ENCODE peak calls at places on chromosomes 16 and 17, in five cellular contexts. One of them, this sample, is unnamed.

GRCh38 chr17:42779942-42780815 is at the start of gene WNK4:
- DNase-seq in thoracic aorta: no peak
- DNase-seq in psoas muscle: no peak
- DNase-seq in esophagus squamous epithelium: no peak
- DNase-seq in PC-9: no peak
- DNase-seq in this sample: no peak

GRCh38 chr17:48642843-48643696 is 16.9 kb upstream of the HOXB9 start:
- DNase-seq in esophagus squamous epithelium: no peak
- DNase-seq in psoas muscle: no peak
- DNase-seq in PC-9: no peak
- DNase-seq in thoracic aorta: no peak
- DNase-seq in this sample: no peak

GRCh38 chr17:7393613-7394451 is 493 bp downstream of the PLSCR3 start:
- DNase-seq in PC-9: peak; percentile 54
- DNase-seq in esophagus squamous epithelium: no peak
- DNase-seq in thoracic aorta: no peak
- DNase-seq in psoas muscle: peak; percentile 49
- DNase-seq in this sample: no peak

GRCh38 chr16:67833035-67833417 is 9.1 kb upstream of the THAP11 start:
- DNase-seq in esophagus squamous epithelium: no peak
- DNase-seq in thoracic aorta: no peak
- DNase-seq in psoas muscle: no peak
- DNase-seq in PC-9: peak; percentile 12
- DNase-seq in this sample: no peak

GRCh38 chr17:59753522-59754467 is 46.3 kb downstream of the VMP1 start:
- DNase-seq in esophagus squamous epithelium: no peak
- DNase-seq in psoas muscle: no peak
- DNase-seq in PC-9: no peak
- DNase-seq in thoracic aorta: no peak
- DNase-seq in this sample: no peak

GRCh38 chr17:2406271-2406902 is 5.5 kb upstream of the MNT start:
- DNase-seq in psoas muscle: no peak
- DNase-seq in esophagus squamous epithelium: no peak
- DNase-seq in PC-9: peak; percentile 61
- DNase-seq in thoracic aorta: no peak
- DNase-seq in this sample: no peak

GRCh38 chr17:50817142-50817751 is 18.1 kb upstream of the WFIKKN2 start:
- DNase-seq in psoas muscle: peak; percentile 55
- DNase-seq in esophagus squamous epithelium: no peak
- DNase-seq in PC-9: peak; percentile 24
- DNase-seq in thoracic aorta: no peak
- DNase-seq in this sample: no peak

GRCh38 chr17:15966183-15966878 is 21.4 kb downstream of the ADORA2B start:
- DNase-seq in psoas muscle: no peak
- DNase-seq in thoracic aorta: no peak
- DNase-seq in PC-9: peak; percentile 62
- DNase-seq in esophagus squamous epithelium: no peak
- DNase-seq in this sample: no peak

GRCh38 chr16:9647981-9648701 is 534.1 kb downstream of the GRIN2A start:
- DNase-seq in thoracic aorta: no peak
- DNase-seq in psoas muscle: no peak
- DNase-seq in PC-9: no peak
- DNase-seq in esophagus squamous epithelium: no peak
- DNase-seq in this sample: no peak

GRCh38 chr17:42023524-42024349 is 3.8 kb downstream of the NKIRAS2 start:
- DNase-seq in psoas muscle: peak; percentile 30
- DNase-seq in PC-9: peak; percentile 77
- DNase-seq in esophagus squamous epithelium: no peak
- DNase-seq in thoracic aorta: no peak
- DNase-seq in this sample: peak; percentile 73

GRCh38 chr17:60077672-60078519 is 825 bp downstream of the HEATR6 start:
- DNase-seq in psoas muscle: no peak
- DNase-seq in esophagus squamous epithelium: no peak
- DNase-seq in PC-9: no peak
- DNase-seq in thoracic aorta: no peak
- DNase-seq in this sample: no peak

GRCh38 chr17:51948128-51948527 is 210.4 kb downstream of the CA10 start:
- DNase-seq in esophagus squamous epithelium: no peak
- DNase-seq in PC-9: no peak
- DNase-seq in psoas muscle: no peak
- DNase-seq in thoracic aorta: no peak
- DNase-seq in this sample: no peak

GRCh38 chr16:1286492-1287094 is 22.8 kb upstream of the UBE2I start:
- DNase-seq in psoas muscle: no peak
- DNase-seq in esophagus squamous epithelium: no peak
- DNase-seq in PC-9: no peak
- DNase-seq in thoracic aorta: no peak
- DNase-seq in this sample: no peak
- H3K27me3 ChIP-seq in psoas muscle: peaks cover 83% of the 10 kb centered on the region
- H3K27me3 ChIP-seq in esophagus squamous epithelium: peaks cover 96% of the 10 kb centered on the region
- H3K27me3 ChIP-seq in PC-9: peaks cover 45% of the 10 kb centered on the region
- H3K27me3 ChIP-seq in thoracic aorta: peaks cover 3% of the 10 kb centered on the region
- H3K27me3 ChIP-seq in this sample: peaks cover 13% of the 10 kb centered on the region

DNA sequence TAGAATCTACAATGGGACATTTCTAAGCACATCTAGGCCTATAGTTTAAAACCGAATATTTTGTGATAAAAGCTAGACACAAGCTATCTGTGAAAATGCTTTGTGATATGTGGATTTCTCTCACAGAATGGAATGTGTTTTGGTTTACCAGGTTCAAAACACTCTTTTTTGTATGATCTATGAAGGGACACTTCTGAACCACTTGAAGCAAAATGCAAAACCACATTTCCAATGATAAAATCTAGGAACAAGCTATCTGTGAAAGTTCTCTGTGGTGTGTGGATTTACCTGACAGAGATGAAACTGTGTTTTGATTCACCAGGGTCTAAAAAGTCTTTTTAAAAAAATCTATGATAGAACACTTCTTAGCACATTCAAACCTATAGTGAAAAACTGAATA is 2192.4 kb downstream of the TP53TG3F start:
- DNase-seq in thoracic aorta: no peak
- DNase-seq in PC-9: no peak
- DNase-seq in psoas muscle: no peak
- DNase-seq in esophagus squamous epithelium: no peak
- DNase-seq in this sample: no peak
- H3K9me3 ChIP-seq in thoracic aorta: no peaks in the 10 kb centered on the region
- H3K9me3 ChIP-seq in PC-9: no peaks in the 10 kb centered on the region
- H3K9me3 ChIP-seq in psoas muscle: no peaks in the 10 kb centered on the region
- H3K9me3 ChIP-seq in esophagus squamous epithelium: no peaks in the 10 kb centered on the region
- H3K9me3 ChIP-seq in this sample: no peaks in the 10 kb centered on the region

GRCh38 chr16:50210266-50211038 is 55.9 kb upstream of the ADCY7 start:
- DNase-seq in thoracic aorta: no peak
- DNase-seq in PC-9: peak; percentile 53
- DNase-seq in psoas muscle: peak; percentile 61
- DNase-seq in esophagus squamous epithelium: no peak
- DNase-seq in this sample: peak; percentile 89
- H3K27ac ChIP-seq in thoracic aorta: peak overlapping the region; percentile 8
- H3K27ac ChIP-seq in PC-9: no peak overlapping the region
- H3K27ac ChIP-seq in psoas muscle: peak overlapping the region; percentile 44
- H3K27ac ChIP-seq in esophagus squamous epithelium: peak overlapping the region; percentile 10
- H3K27ac ChIP-seq in this sample: peak overlapping the region; percentile 43

DNA sequence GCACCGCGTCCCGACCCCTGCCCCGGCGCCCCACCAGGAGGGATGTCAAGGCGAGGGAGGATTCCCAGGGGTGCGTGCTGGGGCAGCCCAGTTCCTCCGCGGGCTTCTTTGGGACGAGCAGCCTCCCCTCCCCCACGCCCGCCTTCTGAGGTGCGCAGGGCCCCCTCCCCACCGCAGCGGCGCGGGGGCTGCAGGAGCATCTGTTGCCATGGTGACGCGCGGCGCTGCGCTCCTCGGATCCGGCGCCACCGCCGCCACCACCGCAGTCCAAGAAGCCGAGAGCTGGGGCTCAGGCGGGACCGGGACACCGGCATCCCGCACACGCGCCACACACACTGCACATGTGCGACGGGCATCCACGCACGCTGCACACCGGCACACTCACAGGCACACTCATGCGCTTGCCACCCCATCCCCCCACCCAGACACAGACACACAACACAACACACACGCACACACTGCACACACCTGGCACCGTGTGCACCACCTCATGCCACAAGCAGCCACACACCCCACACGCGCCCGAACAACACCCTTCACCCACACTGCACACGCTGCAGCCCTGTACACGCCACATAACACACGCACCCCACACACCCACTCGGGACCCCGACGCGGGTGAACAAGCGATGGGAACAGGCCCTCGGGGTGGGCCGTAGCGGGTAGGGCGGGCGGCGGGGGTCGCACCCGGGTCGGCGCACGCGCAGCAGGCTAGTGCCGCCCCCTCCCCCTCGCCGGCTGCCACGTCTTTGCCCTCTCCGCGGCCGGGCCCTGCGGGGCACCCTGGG is 17.0 kb downstream of the ENPP7 start:
- DNase-seq in psoas muscle: no peak
- DNase-seq in thoracic aorta: no peak
- DNase-seq in esophagus squamous epithelium: no peak
- DNase-seq in PC-9: no peak
- DNase-seq in this sample: no peak
- H3K27me3 ChIP-seq in psoas muscle: peaks cover 71% of the 10 kb centered on the region
- H3K27me3 ChIP-seq in thoracic aorta: peaks cover 39% of the 10 kb centered on the region
- H3K27me3 ChIP-seq in esophagus squamous epithelium: peaks cover 97% of the 10 kb centered on the region
- H3K27me3 ChIP-seq in PC-9: no peaks in the 10 kb centered on the region
- H3K27me3 ChIP-seq in this sample: peaks cover 19% of the 10 kb centered on the region

DNA sequence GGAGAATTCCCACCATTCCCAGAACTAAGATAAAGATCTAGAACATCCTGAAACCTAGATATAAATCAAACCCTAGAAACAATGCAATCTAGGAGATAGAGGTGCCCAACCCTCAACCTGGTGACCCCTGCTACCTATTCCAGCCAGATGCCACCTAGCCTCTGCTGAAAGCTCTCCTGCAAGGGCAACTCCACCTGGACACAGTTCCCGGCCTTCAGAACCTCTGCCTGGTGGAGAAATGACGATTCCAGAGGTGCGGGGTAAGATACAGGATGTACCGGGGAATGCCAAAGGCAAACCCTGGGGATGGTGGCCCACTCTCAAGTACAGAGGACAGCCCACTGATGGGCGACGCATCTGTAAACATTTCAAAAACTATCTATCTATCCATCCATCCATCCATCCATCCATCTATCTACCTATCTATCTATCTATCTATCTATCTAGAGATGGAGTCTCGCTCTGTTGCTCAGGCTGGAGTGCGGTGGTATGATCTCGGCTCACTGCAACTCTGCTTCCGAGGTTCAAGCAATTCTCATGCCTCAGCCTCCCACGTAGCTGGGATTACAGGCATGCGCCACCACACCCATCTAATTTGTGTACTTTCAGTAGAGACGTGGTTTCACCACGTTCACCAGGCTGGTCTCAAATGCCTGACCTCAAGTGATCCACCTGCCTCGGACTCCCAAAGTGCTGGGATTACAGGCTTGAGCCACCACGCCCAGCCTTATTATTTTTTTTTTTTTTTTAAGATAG is 19.0 kb downstream of the MEAK7 start:
- DNase-seq in thoracic aorta: no peak
- DNase-seq in esophagus squamous epithelium: no peak
- DNase-seq in psoas muscle: no peak
- DNase-seq in PC-9: no peak
- DNase-seq in this sample: no peak
- H3K9me3 ChIP-seq in thoracic aorta: no peaks in the 10 kb centered on the region
- H3K9me3 ChIP-seq in esophagus squamous epithelium: no peaks in the 10 kb centered on the region
- H3K9me3 ChIP-seq in psoas muscle: no peaks in the 10 kb centered on the region
- H3K9me3 ChIP-seq in PC-9: no peaks in the 10 kb centered on the region
- H3K9me3 ChIP-seq in this sample: no peaks in the 10 kb centered on the region

DNA sequence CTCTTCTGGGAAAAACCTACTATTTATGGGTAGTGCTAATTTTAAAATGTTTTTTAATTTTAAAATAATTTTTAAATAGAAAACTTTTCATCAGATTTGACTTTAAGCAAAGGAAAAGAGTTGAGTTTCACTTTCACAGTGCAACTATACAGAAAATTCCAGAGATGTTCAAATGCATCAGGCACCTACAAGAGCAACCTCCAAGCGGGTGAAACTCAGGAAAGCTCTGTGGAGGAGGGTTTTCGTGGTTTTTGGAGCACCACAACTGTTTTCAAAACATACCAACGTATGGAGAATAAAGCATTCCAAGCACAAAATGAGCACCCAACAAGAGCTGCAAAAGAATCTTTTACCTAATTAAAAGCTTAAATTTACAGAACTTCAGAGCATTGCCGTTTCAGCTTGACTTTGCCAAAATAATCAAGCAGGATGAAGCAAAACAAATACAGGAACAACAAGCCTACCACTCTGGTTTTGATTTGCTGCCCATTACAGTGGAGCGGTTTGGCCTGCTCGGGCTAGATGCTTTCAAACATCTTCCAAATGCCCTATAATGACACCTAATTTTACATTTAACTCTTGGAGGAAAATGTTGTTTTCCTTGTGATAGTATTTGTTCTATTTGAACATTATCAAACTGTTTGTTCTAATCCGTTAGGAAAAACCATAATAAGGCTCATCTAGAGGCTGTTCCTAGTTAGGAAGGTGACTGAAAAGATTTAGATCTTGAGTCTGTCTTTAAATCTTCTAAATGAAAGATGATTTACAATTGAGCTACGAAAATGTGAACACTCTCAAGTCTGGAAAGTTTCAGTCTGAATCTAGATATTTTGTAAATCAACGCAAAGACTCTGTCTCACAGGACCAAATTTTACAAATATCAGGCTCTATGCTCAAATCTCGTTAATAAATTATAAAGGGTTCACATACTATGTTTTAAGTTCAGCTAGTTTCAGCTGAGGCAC is 34.5 kb downstream of the NACA2 start:
- DNase-seq in thoracic aorta: no peak
- DNase-seq in PC-9: peak; percentile 27
- DNase-seq in psoas muscle: no peak
- DNase-seq in esophagus squamous epithelium: no peak
- DNase-seq in this sample: no peak
- H3K27ac ChIP-seq in thoracic aorta: no peak overlapping the region
- H3K27ac ChIP-seq in PC-9: peak overlapping the region; percentile 40
- H3K27ac ChIP-seq in psoas muscle: no peak overlapping the region
- H3K27ac ChIP-seq in esophagus squamous epithelium: no peak overlapping the region
- H3K27ac ChIP-seq in this sample: no peak overlapping the region

GRCh38 chr16:29307598-29308507 is 98.7 kb downstream of the NPIPB11 start:
- DNase-seq in psoas muscle: no peak
- DNase-seq in PC-9: no peak
- DNase-seq in esophagus squamous epithelium: no peak
- DNase-seq in thoracic aorta: no peak
- DNase-seq in this sample: no peak
- H3K27me3 ChIP-seq in psoas muscle: no peaks in the 10 kb centered on the region
- H3K27me3 ChIP-seq in PC-9: peaks cover 5% of the 10 kb centered on the region
- H3K27me3 ChIP-seq in esophagus squamous epithelium: no peaks in the 10 kb centered on the region
- H3K27me3 ChIP-seq in thoracic aorta: no peaks in the 10 kb centered on the region
- H3K27me3 ChIP-seq in this sample: no peaks in the 10 kb centered on the region

DNA sequence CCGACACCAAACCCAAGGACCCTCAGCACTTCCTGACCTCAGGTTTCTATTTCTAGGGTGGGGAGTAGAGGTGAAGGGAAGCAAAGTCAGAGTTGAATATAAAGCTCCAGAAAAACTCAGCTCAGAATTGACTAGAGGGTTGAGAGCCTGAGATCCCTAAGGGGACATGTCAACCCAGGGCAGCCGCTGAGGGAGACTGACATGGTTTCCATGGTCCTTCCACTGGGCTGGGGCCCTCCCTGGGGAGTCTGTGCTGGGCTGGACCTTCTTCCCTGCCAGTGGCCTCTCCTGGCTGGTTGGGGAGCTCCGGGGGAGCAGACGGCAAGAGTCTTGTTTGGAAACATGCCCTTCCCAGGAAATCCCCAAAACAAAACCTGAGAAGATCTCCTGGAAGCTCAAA is 121.3 kb downstream of the METRNL start:
- DNase-seq in esophagus squamous epithelium: no peak
- DNase-seq in thoracic aorta: no peak
- DNase-seq in PC-9: no peak
- DNase-seq in psoas muscle: peak; percentile 23
- DNase-seq in this sample: peak; percentile 63
- H3K9me3 ChIP-seq in esophagus squamous epithelium: no peaks in the 10 kb centered on the region
- H3K9me3 ChIP-seq in thoracic aorta: no peaks in the 10 kb centered on the region
- H3K9me3 ChIP-seq in PC-9: no peaks in the 10 kb centered on the region
- H3K9me3 ChIP-seq in psoas muscle: no peaks in the 10 kb centered on the region
- H3K9me3 ChIP-seq in this sample: no peaks in the 10 kb centered on the region

This sample was measured in ascending aorta.